ENCODE peak calls at places on chromosomes 3 and 15, in four cellular contexts. I, B, A and X are unnamed samples.

GRCh38 chr3:158918451-158918850 is 116.6 kb downstream of the MFSD1 start:
- DNase-seq in I (no peak), B (no peak), A (no peak), X (no peak)

GRCh38 chr15:32636410-32636809 is 5.1 kb upstream of the SCG5 start:
- DNase-seq in I (no peak), B (no peak), A (no peak), X (no peak)

GRCh38 chr3:1195922-1196321 is 103.1 kb downstream of the CNTN6 start:
- DNase-seq in I (peak; percentile 4), B (no peak), A (no peak), X (no peak)

GRCh38 chr3:161560006-161560637 is 63.5 kb downstream of the OTOL1 start:
- DNase-seq in I (peak; percentile 14), B (peak; percentile 10), A (no peak), X (no peak)

GRCh38 chr3:136142592-136142991 is 53.5 kb downstream of the MSL2 start:
- DNase-seq in I (peak; percentile 53), B (no peak), A (no peak), X (no peak)

GRCh38 chr15:75348563-75349350 is 1.9 kb downstream of the NEIL1 start:
- DNase-seq in I (peak; percentile 41), B (no peak), A (no peak), X (no peak)

GRCh38 chr15:28246605-28247004 is 75.4 kb downstream of the HERC2 start:
- DNase-seq in I (no peak), B (no peak), A (no peak), X (no peak)

GRCh38 chr3:190197346-190197763 is 76.7 kb upstream of the P3H2 start:
- DNase-seq in I (no peak), B (no peak), A (no peak), X (no peak)

GRCh38 chr3:55879901-55880331 is 392.8 kb upstream of the WNT5A start:
- DNase-seq in I (no peak), B (no peak), A (no peak), X (no peak)

GRCh38 chr3:7710284-7710683 is 791.3 kb upstream of the LMCD1 start:
- DNase-seq in I (no peak), B (no peak), A (no peak), X (no peak)

GRCh38 chr15:53758412-53758811 is 1.1 kb downstream of the WDR72 start:
- DNase-seq in I (no peak), B (no peak), A (no peak), X (no peak)

GRCh38 chr3:81778678-81779182 is 17.3 kb upstream of the GBE1 start:
- DNase-seq in I (no peak), B (no peak), A (no peak), X (no peak)

GRCh38 chr3:123395235-123395634 is 53.7 kb downstream of the ADCY5 start:
- DNase-seq in I (no peak), B (no peak), A (no peak), X (no peak)

GRCh38 chr3:197736010-197736490 is 654 bp downstream of the RUBCN start:
- DNase-seq in I (peak; percentile 51), B (no peak), A (peak; percentile 33), X (no peak)

GRCh38 chr3:125507128-125507527 is 12.9 kb downstream of the SNX4 start:
- DNase-seq in I (no peak), B (no peak), A (no peak), X (no peak)

GRCh38 chr3:193297421-193297820 is 56.4 kb downstream of the PLAAT1 start:
- DNase-seq in I (no peak), B (no peak), A (no peak), X (peak; percentile 11)

GRCh38 chr3:184423567-184423966 is 43.7 kb downstream of the CHRD start:
- DNase-seq in I (no peak), B (no peak), A (no peak), X (no peak)

GRCh38 chr15:44045661-44046060 is 149.4 kb downstream of the FRMD5 start:
- DNase-seq in I (no peak), B (no peak), A (no peak), X (no peak)

GRCh38 chr3:187726564-187726963 is 18.7 kb downstream of the BCL6 start:
- DNase-seq in I (no peak), B (no peak), A (no peak), X (no peak)

GRCh38 chr15:55552926-55553325 is 35.2 kb downstream of the PYGO1 start:
- DNase-seq in I (peak; percentile 52), B (peak; percentile 90), A (no peak), X (no peak)

GRCh38 chr3:77837626-77838025 is 797.7 kb downstream of the ROBO2 start:
- DNase-seq in I (no peak), B (no peak), A (no peak), X (no peak)

GRCh38 chr15:56969265-56969895 is 50.9 kb downstream of the TCF12 start:
- DNase-seq in I (no peak), B (no peak), A (no peak), X (no peak)

GRCh38 chr15:26892119-26892518 is 25.3 kb downstream of the GABRA5 start:
- DNase-seq in I (no peak), B (no peak), A (no peak), X (no peak)

GRCh38 chr15:101501703-101502373 is 12.3 kb upstream of the PCSK6 start:
- DNase-seq in I (no peak), B (no peak), A (peak; percentile 32), X (no peak)

GRCh38 chr15:62071711-62072308 is 5.0 kb downstream of the C2CD4A start:
- DNase-seq in I (no peak), B (no peak), A (no peak), X (no peak)

GRCh38 chr3:50255251-50255615 is 13.7 kb upstream of the SEMA3B start:
- DNase-seq in I (no peak), B (no peak), A (no peak), X (no peak)

GRCh38 chr3:156317457-156317856 is 197.1 kb downstream of the KCNAB1 start:
- DNase-seq in I (no peak), B (no peak), A (no peak), X (no peak)

GRCh38 chr3:140748903-140749302 is 71.0 kb downstream of the TRIM42 start:
- DNase-seq in I (no peak), B (no peak), A (no peak), X (no peak)